ENCODE peak calls at places on chromosome 18, in six cellular contexts. J, U, Y, O, V and T are unnamed samples.

GRCh38 chr18:9951022-9951859 is 37.4 kb downstream of the VAPA start:
- DNase-seq in O (peak), Y (peak), V (peak), U (peak), J (no peak), T (no peak)

GRCh38 chr18:10085405-10085804 is 171.6 kb downstream of the VAPA start:
- DNase-seq in Y (peak), U (no peak), V (no peak), J (no peak), O (no peak), T (no peak)

GRCh38 chr18:28816155-28816554 is 639.2 kb upstream of the CDH2 start:
- DNase-seq in J (no peak), O (no peak), Y (no peak), U (no peak), V (no peak), T (no peak)

GRCh38 chr18:2655954-2656236 is 369 bp downstream of the SMCHD1 start:
- DNase-seq in V (no peak), U (no peak), J (no peak), Y (peak), O (peak), T (no peak)

GRCh38 chr18:78751664-78752063 is 228.0 kb upstream of the SALL3 start:
- DNase-seq in Y (no peak), J (no peak), U (no peak), V (no peak), O (no peak), T (no peak)

GRCh38 chr18:34661464-34662087 is 48.5 kb upstream of the DTNA start:
- DNase-seq in V (no peak), J (no peak), U (no peak), Y (peak), O (peak), T (no peak)

GRCh38 chr18:2853173-2853925 is 6.5 kb downstream of the EMILIN2 start:
- DNase-seq in O (no peak), Y (no peak), V (no peak), J (no peak), U (no peak), T (no peak)

GRCh38 chr18:62713651-62714247 is 1.6 kb upstream of the PHLPP1 start:
- DNase-seq in V (no peak), O (no peak), J (no peak), U (no peak), Y (no peak), T (no peak)

GRCh38 chr18:48095726-48096125 is 165.3 kb upstream of the SMAD2 start:
- DNase-seq in V (no peak), J (no peak), U (no peak), O (no peak), Y (no peak), T (no peak)

GRCh38 chr18:46071615-46071893 is 506 bp downstream of the PSTPIP2 start:
- DNase-seq in U (no peak), V (no peak), O (no peak), J (no peak), Y (peak), T (no peak)

GRCh38 chr18:75209952-75210261 is 690 bp upstream of the TSHZ1 start:
- DNase-seq in O (no peak), Y (peak), U (no peak), V (no peak), J (no peak), T (no peak)

GRCh38 chr18:69777248-69777647 is 170.4 kb downstream of the CD226 start:
- DNase-seq in U (no peak), O (no peak), V (no peak), J (no peak), Y (no peak), T (no peak)

GRCh38 chr18:68034293-68034692 is 517.8 kb upstream of the DSEL start:
- DNase-seq in U (no peak), V (no peak), J (no peak), O (no peak), Y (no peak), T (no peak)

GRCh38 chr18:39380186-39380714 is 1814.7 kb upstream of the CELF4 start:
- DNase-seq in Y (no peak), J (no peak), O (no peak), V (no peak), U (no peak), T (no peak)

GRCh38 chr18:48776161-48776555 is 174.6 kb downstream of the SMAD7 start:
- DNase-seq in J (no peak), O (no peak), V (no peak), U (no peak), Y (no peak), T (no peak)